ENCODE peak calls at places on chromosomes 3 and 15, in four cellular contexts. P, Z, M and Y are unnamed samples.

GRCh38 chr3:138232705-138233364 is 45.7 kb downstream of the ARMC8 start:
- DNase-seq in Z (no peak), P (no peak), M (no peak), Y (no peak)

GRCh38 chr3:81302045-81302444 is 459.4 kb downstream of the GBE1 start:
- DNase-seq in P (peak; percentile 25), Z (peak; percentile 77), M (no peak), Y (peak; percentile 55)

GRCh38 chr3:177351757-177352158 is 154.5 kb upstream of the TBL1XR1 start:
- DNase-seq in M (peak; percentile 87), P (no peak), Z (no peak), Y (no peak)

GRCh38 chr3:24480497-24480896 is 14.2 kb downstream of the THRB start:
- DNase-seq in Z (no peak), P (no peak), M (no peak), Y (no peak)

GRCh38 chr3:14423197-14423743 is 20.9 kb downstream of the SLC6A6 start:
- DNase-seq in M (no peak), P (no peak), Z (no peak), Y (no peak)

GRCh38 chr3:149023951-149024350 is 32.6 kb downstream of the GYG1 start:
- DNase-seq in M (no peak), P (no peak), Z (no peak), Y (no peak)

GRCh38 chr3:126512026-126512425 is 5.5 kb downstream of the UROC1 start:
- DNase-seq in M (no peak), P (no peak), Z (no peak), Y (no peak)

GRCh38 chr3:47912006-47912504 is 104.2 kb downstream of the MAP4 start:
- DNase-seq in M (no peak), Z (no peak), P (no peak), Y (no peak)

GRCh38 chr15:78388865-78389264 is 48.7 kb downstream of the CRABP1 start:
- DNase-seq in Z (no peak), M (no peak), P (no peak), Y (no peak)

GRCh38 chr3:138938056-138938876 is 8.7 kb downstream of the FOXL2 start:
- DNase-seq in Z (no peak), M (no peak), P (no peak), Y (no peak)

GRCh38 chr15:58437531-58438105 is 5.8 kb downstream of the LIPC start:
- DNase-seq in M (no peak), P (no peak), Z (no peak), Y (no peak)

GRCh38 chr3:135637033-135637432 is 328.5 kb upstream of the PPP2R3A start:
- DNase-seq in Z (no peak), M (no peak), P (no peak), Y (no peak)

GRCh38 chr3:18633002-18633401 is 207.9 kb upstream of the SATB1 start:
- DNase-seq in P (no peak), Z (no peak), M (no peak), Y (no peak)

GRCh38 chr3:100893590-100893989 is 99.6 kb downstream of the ABI3BP start:
- DNase-seq in Z (peak; percentile 15), M (no peak), P (no peak), Y (peak; percentile 34)

GRCh38 chr15:39499151-39499550 is 81.7 kb upstream of the THBS1 start:
- DNase-seq in P (no peak), Z (no peak), M (no peak), Y (no peak)

GRCh38 chr3:179558742-179559364 is 3.9 kb upstream of the ACTL6A start:
- DNase-seq in P (peak; percentile 38), Z (peak; percentile 82), M (peak; percentile 12), Y (peak; percentile 48)

GRCh38 chr3:11569156-11569741 is 74.5 kb downstream of the VGLL4 start:
- DNase-seq in P (no peak), M (no peak), Z (no peak), Y (no peak)

GRCh38 chr3:39440316-39440715 is 27.2 kb upstream of the MOBP start:
- DNase-seq in Z (no peak), M (no peak), P (no peak), Y (no peak)

GRCh38 chr3:46080124-46080991 is 53.1 kb upstream of the XCR1 start:
- DNase-seq in Z (no peak), M (no peak), P (no peak), Y (no peak)

GRCh38 chr3:11600501-11601282 is 43.0 kb downstream of the VGLL4 start:
- DNase-seq in M (no peak), Z (no peak), P (no peak), Y (no peak)

GRCh38 chr15:62940755-62941361 is 101.7 kb upstream of the TPM1 start:
- DNase-seq in P (no peak), M (no peak), Z (peak; percentile 44), Y (no peak)

GRCh38 chr3:197445886-197446631 is 109.7 kb downstream of the BDH1 start:
- DNase-seq in P (no peak), M (no peak), Z (no peak), Y (no peak)

GRCh38 chr3:146577662-146578061 is 27.5 kb downstream of the PLSCR5 start:
- DNase-seq in M (no peak), P (no peak), Z (peak; percentile 1), Y (no peak)

GRCh38 chr15:68713874-68714273 is 106.8 kb downstream of the ANP32A start:
- DNase-seq in P (no peak), M (no peak), Z (no peak), Y (no peak)

GRCh38 chr3:66418432-66419052 is 82.3 kb downstream of the LRIG1 start:
- DNase-seq in P (no peak), Z (no peak), M (no peak), Y (no peak)

GRCh38 chr3:66858656-66859381 is 139.3 kb upstream of the KBTBD8 start:
- DNase-seq in Z (peak; percentile 16), M (no peak), P (peak; percentile 43), Y (no peak)

GRCh38 chr15:53716909-53717878 is 42.3 kb downstream of the WDR72 start:
- DNase-seq in M (no peak), Z (no peak), P (no peak), Y (no peak)

GRCh38 chr15:25805006-25805405 is 58.1 kb downstream of the ATP10A start:
- DNase-seq in Z (no peak), P (no peak), M (no peak), Y (no peak)

GRCh38 chr3:24496529-24497482 is 2.2 kb upstream of the THRB start:
- DNase-seq in P (peak; percentile 67), M (no peak), Z (peak; percentile 63), Y (peak; percentile 74)

GRCh38 chr15:90154861-90155626 is 46.1 kb upstream of the SEMA4B start:
- DNase-seq in M (no peak), P (peak; percentile 21), Z (peak; percentile 37), Y (no peak)

GRCh38 chr15:99741835-99742234 is 8.6 kb upstream of the LYSMD4 start:
- DNase-seq in Z (no peak), P (no peak), M (no peak), Y (no peak)

GRCh38 chr15:74405823-74406222 is 27.9 kb downstream of the SEMA7A start:
- DNase-seq in M (no peak), P (no peak), Z (no peak), Y (no peak)

GRCh38 chr15:39618063-39618823 is 37.4 kb downstream of the THBS1 start:
- DNase-seq in P (no peak), Z (no peak), M (no peak), Y (no peak)

GRCh38 chr3:59775106-59775505 is 725.3 kb upstream of the CFAP20DC start:
- DNase-seq in M (no peak), P (no peak), Z (no peak), Y (no peak)

GRCh38 chr3:59774613-59775012 is 724.8 kb upstream of the CFAP20DC start:
- DNase-seq in M (no peak), P (no peak), Z (no peak), Y (no peak)

GRCh38 chr3:59771760-59772159 is 721.9 kb upstream of the CFAP20DC start:
- DNase-seq in P (no peak), Z (no peak), M (no peak), Y (peak; percentile 9)

GRCh38 chr3:59773970-59774369 is 724.1 kb upstream of the CFAP20DC start:
- DNase-seq in M (no peak), Z (peak; percentile 46), P (no peak), Y (no peak)

GRCh38 chr3:59772416-59773408 is 722.9 kb upstream of the CFAP20DC start:
- DNase-seq in P (no peak), M (no peak), Z (no peak), Y (no peak)
- TF ChIP-seq FOXM1 in P (no peak), M (no peak), Z (no peak), Y (no peak)

GRCh38 chr3:65230251-65231140 is 542.7 kb upstream of the ADAMTS9 start:
- DNase-seq in P (no peak), Z (no peak), M (no peak), Y (no peak)
- TF ChIP-seq FOXM1 in P (no peak), Z (no peak), M (no peak), Y (no peak)

DNA sequence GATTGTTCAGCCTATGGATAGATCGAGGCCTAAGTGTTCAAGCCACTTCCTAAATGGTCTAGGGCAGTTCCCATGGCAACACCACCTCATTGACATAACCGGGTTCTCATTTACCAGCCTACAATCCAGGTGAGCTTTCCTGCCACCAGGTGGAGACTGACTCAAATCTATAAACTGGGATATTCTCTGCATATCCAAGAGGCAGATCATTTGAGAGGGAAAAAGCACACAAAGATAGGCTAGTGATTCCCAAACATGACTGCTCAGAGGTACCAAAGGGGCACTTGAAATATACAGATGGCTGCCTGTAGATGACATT is 141.3 kb upstream of the PROK2 start:
- DNase-seq in M (no peak), P (peak; percentile 17), Z (peak; percentile 45), Y (peak; percentile 22)
- TF ChIP-seq FOXM1 in M (peak; percentile 21), P (no peak), Z (no peak), Y (no peak)

GRCh38 chr15:70486451-70487379 is 276.6 kb downstream of the UACA start:
- DNase-seq in M (peak; percentile 91), Z (no peak), P (no peak), Y (no peak)
- TF ChIP-seq FOXM1 in M (peak; percentile 95), Z (no peak), P (no peak), Y (no peak)

GRCh38 chr3:59839810-59840515 is 790.1 kb upstream of the CFAP20DC start:
- DNase-seq in M (peak; percentile 40), Z (no peak), P (no peak), Y (no peak)
- TF ChIP-seq FOXM1 in M (no peak), Z (no peak), P (no peak), Y (no peak)

GRCh38 chr3:29240887-29241286 is 40.0 kb upstream of the RBMS3 start:
- DNase-seq in M (no peak), Z (no peak), P (no peak), Y (no peak)

GRCh38 chr3:29241855-29242254 is 39.0 kb upstream of the RBMS3 start:
- DNase-seq in P (no peak), Z (no peak), M (no peak), Y (no peak)

GRCh38 chr3:29239377-29239776 is 41.5 kb upstream of the RBMS3 start:
- DNase-seq in P (no peak), M (no peak), Z (no peak), Y (no peak)

GRCh38 chr3:29240248-29240647 is 40.6 kb upstream of the RBMS3 start:
- DNase-seq in M (no peak), P (no peak), Z (no peak), Y (no peak)

GRCh38 chr3:29236441-29236840 is 44.4 kb upstream of the RBMS3 start:
- DNase-seq in Z (no peak), P (no peak), M (no peak), Y (no peak)
- TF ChIP-seq FOXM1 in Z (no peak), P (no peak), M (no peak), Y (no peak)

GRCh38 chr3:186110975-186111974 is 2.4 kb upstream of the ETV5 start:
- DNase-seq in P (no peak), M (no peak), Z (no peak), Y (no peak)
- TF ChIP-seq FOXM1 in P (no peak), M (peak; percentile 88), Z (no peak), Y (no peak)